ENCODE peak calls at places on chromosomes 2 and 18, in nine cellular contexts. L is lower lobe of right lung; B is AML-193; C is NCI-H1092 treated with DMSO at 0.1 percent for 48 hours; D is pancreas; S is ELR; X is stimulated activated CD8-positive, alpha-beta memory T cell treated with anti-CD3 and anti-CD28 coated beads, Interleukin-4, amount 100 ng/mL, for 1 hour; F is NCI-H2081; P is activated CD4-positive, alpha-beta T cell treated with anti-CD3 and anti-CD28 coated beads, Interleukin-2, amount 50 U/mL, for 1 hour. J is an unnamed sample.

GRCh38 chr2:27889774-27890145 is 427 bp downstream of the RBKS start:
- DNase-seq in L (no peak), B (no peak), C (peak), D (no peak), S (no peak), X (no peak), F (no peak), P (no peak), J (no peak)

GRCh38 chr2:133480707-133481429 is 87.4 kb downstream of the NCKAP5 start:
- DNase-seq in L (no peak), B (no peak), C (no peak), D (no peak), S (no peak), X (no peak), F (no peak), P (no peak), J (no peak)

GRCh38 chr2:209578394-209579006 is 154.7 kb downstream of the MAP2 start:
- DNase-seq in L (no peak), B (no peak), C (peak), D (no peak), S (no peak), X (no peak), F (no peak), P (no peak), J (no peak)

GRCh38 chr2:100940766-100941645 is 61.1 kb upstream of the RPL31 start:
- DNase-seq in L (no peak), B (no peak), C (no peak), D (no peak), S (no peak), X (no peak), F (no peak), P (no peak), J (peak)

GRCh38 chr2:20962939-20963543 is 80.8 kb downstream of the APOB start:
- DNase-seq in L (peak), B (peak), C (peak), D (peak), S (peak), X (peak), F (peak), P (peak), J (peak)

GRCh38 chr18:8830067-8831060 is 125.0 kb downstream of the MTCL1 start:
- DNase-seq in L (no peak), B (no peak), C (no peak), D (no peak), S (no peak), X (no peak), F (no peak), P (no peak), J (no peak)

GRCh38 chr2:7429733-7430132 is 512.5 kb downstream of the RNF144A start:
- DNase-seq in L (no peak), B (no peak), C (no peak), D (no peak), S (no peak), X (no peak), F (no peak), P (no peak), J (no peak)

GRCh38 chr2:94995516-94995915 is 30.0 kb upstream of the MAL start:
- DNase-seq in L (peak), B (no peak), C (no peak), D (no peak), S (no peak), X (no peak), F (no peak), P (no peak), J (no peak)

GRCh38 chr2:133668547-133668946 is 100.3 kb upstream of the NCKAP5 start:
- DNase-seq in L (no peak), B (no peak), C (no peak), D (no peak), S (no peak), X (no peak), F (no peak), P (no peak), J (no peak)